ENCODE peak calls at places on chromosomes 6 and 20, in ten cellular contexts. One of them, this sample, is unnamed. For H3K9me3, the result is how much of the 10 kb centered on the place peaks cover.

GRCh38 chr6:169285165-169285564 is 31.5 kb upstream of the THBS2 start:
- ATAC-seq in K562: no peak
- ATAC-seq in body of pancreas: no peak
- ATAC-seq in gastrocnemius medialis: no peak
- ATAC-seq in HepG2: peak
- ATAC-seq in HCT116: no peak
- ATAC-seq in upper lobe of left lung: no peak
- ATAC-seq in heart left ventricle: no peak
- ATAC-seq in right lobe of liver: no peak
- ATAC-seq in A549: no peak
- ATAC-seq in this sample: no peak

GRCh38 chr20:21133917-21134622 is 8.2 kb downstream of the KIZ start:
- ATAC-seq in upper lobe of left lung: no peak
- ATAC-seq in HCT116: no peak
- ATAC-seq in HepG2: no peak
- ATAC-seq in right lobe of liver: no peak
- ATAC-seq in gastrocnemius medialis: no peak
- ATAC-seq in heart left ventricle: no peak
- ATAC-seq in A549: no peak
- ATAC-seq in body of pancreas: no peak
- ATAC-seq in K562: no peak
- ATAC-seq in this sample: no peak

GRCh38 chr6:105869835-105870506 is 216.2 kb upstream of the PRDM1 start:
- ATAC-seq in body of pancreas: no peak
- ATAC-seq in heart left ventricle: no peak
- ATAC-seq in A549: no peak
- ATAC-seq in HCT116: no peak
- ATAC-seq in HepG2: no peak
- ATAC-seq in right lobe of liver: no peak
- ATAC-seq in upper lobe of left lung: no peak
- ATAC-seq in gastrocnemius medialis: no peak
- ATAC-seq in K562: no peak
- ATAC-seq in this sample: no peak

GRCh38 chr6:152329640-152330202 is 307.4 kb downstream of the SYNE1 start:
- ATAC-seq in right lobe of liver: no peak
- ATAC-seq in HCT116: no peak
- ATAC-seq in upper lobe of left lung: no peak
- ATAC-seq in K562: peak
- ATAC-seq in HepG2: no peak
- ATAC-seq in heart left ventricle: peak
- ATAC-seq in body of pancreas: no peak
- ATAC-seq in A549: peak
- ATAC-seq in gastrocnemius medialis: no peak
- ATAC-seq in this sample: no peak

GRCh38 chr20:41136336-41136694 is 1.0 kb upstream of the PLCG1 start:
- ATAC-seq in body of pancreas: peak
- ATAC-seq in upper lobe of left lung: no peak
- ATAC-seq in heart left ventricle: peak
- ATAC-seq in HCT116: no peak
- ATAC-seq in K562: no peak
- ATAC-seq in A549: peak
- ATAC-seq in gastrocnemius medialis: peak
- ATAC-seq in HepG2: peak
- ATAC-seq in right lobe of liver: no peak
- ATAC-seq in this sample: peak

GRCh38 chr6:19551611-19552010 is 285.6 kb upstream of the ID4 start:
- ATAC-seq in A549: no peak
- ATAC-seq in K562: no peak
- ATAC-seq in gastrocnemius medialis: no peak
- ATAC-seq in right lobe of liver: no peak
- ATAC-seq in HCT116: no peak
- ATAC-seq in upper lobe of left lung: no peak
- ATAC-seq in heart left ventricle: no peak
- ATAC-seq in body of pancreas: no peak
- ATAC-seq in HepG2: no peak
- ATAC-seq in this sample: no peak

GRCh38 chr6:148635070-148635743 is 111.6 kb upstream of the UST start:
- ATAC-seq in right lobe of liver: no peak
- ATAC-seq in heart left ventricle: no peak
- ATAC-seq in gastrocnemius medialis: peak
- ATAC-seq in body of pancreas: no peak
- ATAC-seq in HCT116: no peak
- ATAC-seq in K562: no peak
- ATAC-seq in A549: no peak
- ATAC-seq in upper lobe of left lung: no peak
- ATAC-seq in HepG2: no peak
- ATAC-seq in this sample: no peak

GRCh38 chr20:33653900-33654596 is 8.1 kb upstream of the C20orf144 start:
- ATAC-seq in heart left ventricle: peak
- ATAC-seq in body of pancreas: peak
- ATAC-seq in right lobe of liver: peak
- ATAC-seq in HCT116: peak
- ATAC-seq in gastrocnemius medialis: no peak
- ATAC-seq in K562: no peak
- ATAC-seq in A549: no peak
- ATAC-seq in upper lobe of left lung: peak
- ATAC-seq in HepG2: no peak
- ATAC-seq in this sample: no peak

GRCh38 chr6:24425091-24425490 is 22.4 kb downstream of the MRS2 start:
- ATAC-seq in right lobe of liver: no peak
- ATAC-seq in heart left ventricle: no peak
- ATAC-seq in HCT116: no peak
- ATAC-seq in gastrocnemius medialis: no peak
- ATAC-seq in upper lobe of left lung: no peak
- ATAC-seq in body of pancreas: no peak
- ATAC-seq in A549: no peak
- ATAC-seq in HepG2: no peak
- ATAC-seq in K562: no peak
- ATAC-seq in this sample: no peak

GRCh38 chr20:36499723-36500501 is 41.4 kb upstream of the MYL9 start:
- ATAC-seq in gastrocnemius medialis: no peak
- ATAC-seq in K562: no peak
- ATAC-seq in HCT116: no peak
- ATAC-seq in A549: no peak
- ATAC-seq in upper lobe of left lung: no peak
- ATAC-seq in heart left ventricle: no peak
- ATAC-seq in HepG2: no peak
- ATAC-seq in right lobe of liver: no peak
- ATAC-seq in body of pancreas: no peak
- ATAC-seq in this sample: no peak

GRCh38 chr6:161804804-161805203 is 530.9 kb upstream of the AGPAT4 start:
- ATAC-seq in body of pancreas: no peak
- ATAC-seq in HepG2: no peak
- ATAC-seq in upper lobe of left lung: no peak
- ATAC-seq in right lobe of liver: no peak
- ATAC-seq in A549: no peak
- ATAC-seq in HCT116: no peak
- ATAC-seq in K562: no peak
- ATAC-seq in gastrocnemius medialis: no peak
- ATAC-seq in heart left ventricle: peak
- ATAC-seq in this sample: no peak

GRCh38 chr6:147667082-147667481 is 158.6 kb downstream of the SAMD5 start:
- ATAC-seq in HepG2: no peak
- ATAC-seq in A549: no peak
- ATAC-seq in HCT116: no peak
- ATAC-seq in right lobe of liver: no peak
- ATAC-seq in upper lobe of left lung: no peak
- ATAC-seq in gastrocnemius medialis: no peak
- ATAC-seq in body of pancreas: no peak
- ATAC-seq in K562: no peak
- ATAC-seq in heart left ventricle: no peak
- ATAC-seq in this sample: no peak

GRCh38 chr6:158938220-158938619 is 61.8 kb downstream of the RSPH3 start:
- ATAC-seq in upper lobe of left lung: no peak
- ATAC-seq in HCT116: peak
- ATAC-seq in A549: peak
- ATAC-seq in HepG2: peak
- ATAC-seq in gastrocnemius medialis: no peak
- ATAC-seq in right lobe of liver: no peak
- ATAC-seq in heart left ventricle: no peak
- ATAC-seq in K562: peak
- ATAC-seq in body of pancreas: no peak
- ATAC-seq in this sample: no peak

GRCh38 chr6:137316626-137317025 is 97.4 kb upstream of the IFNGR1 start:
- ATAC-seq in K562: no peak
- ATAC-seq in HepG2: no peak
- ATAC-seq in right lobe of liver: no peak
- ATAC-seq in HCT116: no peak
- ATAC-seq in A549: no peak
- ATAC-seq in upper lobe of left lung: no peak
- ATAC-seq in gastrocnemius medialis: no peak
- ATAC-seq in body of pancreas: no peak
- ATAC-seq in heart left ventricle: no peak
- ATAC-seq in this sample: no peak

GRCh38 chr6:22432060-22432459 is 135.2 kb upstream of the PRL start:
- ATAC-seq in HCT116: no peak
- ATAC-seq in upper lobe of left lung: no peak
- ATAC-seq in gastrocnemius medialis: no peak
- ATAC-seq in body of pancreas: no peak
- ATAC-seq in HepG2: no peak
- ATAC-seq in A549: no peak
- ATAC-seq in right lobe of liver: no peak
- ATAC-seq in K562: no peak
- ATAC-seq in heart left ventricle: no peak
- ATAC-seq in this sample: no peak

GRCh38 chr6:168232046-168232445 is 87.5 kb downstream of the DACT2 start:
- ATAC-seq in A549: no peak
- ATAC-seq in body of pancreas: no peak
- ATAC-seq in HepG2: peak
- ATAC-seq in K562: no peak
- ATAC-seq in gastrocnemius medialis: no peak
- ATAC-seq in heart left ventricle: no peak
- ATAC-seq in upper lobe of left lung: no peak
- ATAC-seq in HCT116: no peak
- ATAC-seq in right lobe of liver: peak
- ATAC-seq in this sample: no peak

GRCh38 chr6:54993948-54994347 is 147.4 kb downstream of the FAM83B start:
- ATAC-seq in upper lobe of left lung: no peak
- ATAC-seq in A549: no peak
- ATAC-seq in right lobe of liver: no peak
- ATAC-seq in gastrocnemius medialis: no peak
- ATAC-seq in HepG2: no peak
- ATAC-seq in heart left ventricle: no peak
- ATAC-seq in body of pancreas: no peak
- ATAC-seq in HCT116: no peak
- ATAC-seq in K562: no peak
- ATAC-seq in this sample: no peak

DNA sequence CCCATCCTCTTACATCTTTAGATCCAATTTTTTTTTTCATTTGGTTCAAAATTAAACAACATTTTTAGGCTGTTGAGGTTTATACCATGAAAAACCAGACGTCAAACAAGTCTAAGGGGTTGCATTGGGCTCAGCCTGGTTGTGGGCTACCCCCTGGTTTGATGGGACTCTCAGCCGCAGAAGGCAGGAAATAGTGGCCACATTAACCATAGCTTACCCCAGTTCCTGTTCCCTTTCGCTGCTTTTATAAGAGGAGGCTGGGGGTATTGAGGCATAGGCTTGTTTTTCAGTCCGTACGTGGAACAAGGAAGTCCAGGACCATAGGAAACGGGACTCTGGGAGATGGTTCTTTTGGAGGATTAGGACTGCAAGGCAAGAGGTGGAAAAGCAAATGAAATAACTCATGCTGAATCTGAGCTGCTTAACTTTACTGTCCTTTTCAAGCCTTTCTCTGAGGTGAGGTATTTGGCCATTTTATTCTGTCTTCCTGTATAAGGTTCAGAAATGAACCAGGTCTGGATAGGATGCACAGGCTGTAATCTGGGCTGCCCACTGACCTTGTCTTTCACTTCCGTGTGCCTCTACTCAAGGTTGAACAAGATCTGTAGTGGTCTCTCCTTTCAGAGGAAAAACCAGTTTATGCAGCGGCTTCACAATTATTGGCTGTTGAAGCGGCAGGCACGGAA is 7.7 kb downstream of the BRPF3 start:
- ATAC-seq in upper lobe of left lung: no peak
- ATAC-seq in heart left ventricle: no peak
- ATAC-seq in HepG2: no peak
- ATAC-seq in HCT116: no peak
- ATAC-seq in gastrocnemius medialis: no peak
- ATAC-seq in A549: no peak
- ATAC-seq in right lobe of liver: no peak
- ATAC-seq in K562: no peak
- ATAC-seq in body of pancreas: no peak
- ATAC-seq in this sample: no peak
- H3K9me3 ChIP-seq in upper lobe of left lung: under half
- H3K9me3 ChIP-seq in heart left ventricle: under half
- H3K9me3 ChIP-seq in HepG2: under half
- H3K9me3 ChIP-seq in HCT116: under half
- H3K9me3 ChIP-seq in gastrocnemius medialis: under half
- H3K9me3 ChIP-seq in A549: under half
- H3K9me3 ChIP-seq in right lobe of liver: under half
- H3K9me3 ChIP-seq in K562: under half
- H3K9me3 ChIP-seq in body of pancreas: under half
- H3K9me3 ChIP-seq in this sample: under half

GRCh38 chr6:41934278-41935189 is 7.1 kb downstream of the CCND3 start:
- ATAC-seq in gastrocnemius medialis: peak
- ATAC-seq in body of pancreas: no peak
- ATAC-seq in right lobe of liver: no peak
- ATAC-seq in K562: no peak
- ATAC-seq in A549: no peak
- ATAC-seq in upper lobe of left lung: no peak
- ATAC-seq in HepG2: no peak
- ATAC-seq in heart left ventricle: no peak
- ATAC-seq in HCT116: no peak
- ATAC-seq in this sample: no peak
- TF ChIP-seq POLR2A in gastrocnemius medialis: no peak
- TF ChIP-seq POLR2A in body of pancreas: no peak
- TF ChIP-seq POLR2A in right lobe of liver: no peak
- TF ChIP-seq POLR2A in K562: peak
- TF ChIP-seq POLR2A in A549: no peak
- TF ChIP-seq POLR2A in upper lobe of left lung: no peak
- TF ChIP-seq POLR2A in HepG2: no peak
- TF ChIP-seq POLR2A in heart left ventricle: no peak
- TF ChIP-seq POLR2A in HCT116: no peak
- TF ChIP-seq POLR2A in this sample: no peak

GRCh38 chr6:71558974-71559373 is 270.4 kb downstream of the OGFRL1 start:
- ATAC-seq in heart left ventricle: no peak
- ATAC-seq in HepG2: no peak
- ATAC-seq in gastrocnemius medialis: no peak
- ATAC-seq in upper lobe of left lung: no peak
- ATAC-seq in body of pancreas: no peak
- ATAC-seq in right lobe of liver: no peak
- ATAC-seq in HCT116: no peak
- ATAC-seq in K562: no peak
- ATAC-seq in A549: no peak
- ATAC-seq in this sample: no peak
- H3K9me3 ChIP-seq in heart left ventricle: under half
- H3K9me3 ChIP-seq in HepG2: half or more
- H3K9me3 ChIP-seq in gastrocnemius medialis: under half
- H3K9me3 ChIP-seq in upper lobe of left lung: under half
- H3K9me3 ChIP-seq in body of pancreas: under half
- H3K9me3 ChIP-seq in right lobe of liver: under half
- H3K9me3 ChIP-seq in HCT116: under half
- H3K9me3 ChIP-seq in K562: under half
- H3K9me3 ChIP-seq in A549: under half
- H3K9me3 ChIP-seq in this sample: under half

DNA sequence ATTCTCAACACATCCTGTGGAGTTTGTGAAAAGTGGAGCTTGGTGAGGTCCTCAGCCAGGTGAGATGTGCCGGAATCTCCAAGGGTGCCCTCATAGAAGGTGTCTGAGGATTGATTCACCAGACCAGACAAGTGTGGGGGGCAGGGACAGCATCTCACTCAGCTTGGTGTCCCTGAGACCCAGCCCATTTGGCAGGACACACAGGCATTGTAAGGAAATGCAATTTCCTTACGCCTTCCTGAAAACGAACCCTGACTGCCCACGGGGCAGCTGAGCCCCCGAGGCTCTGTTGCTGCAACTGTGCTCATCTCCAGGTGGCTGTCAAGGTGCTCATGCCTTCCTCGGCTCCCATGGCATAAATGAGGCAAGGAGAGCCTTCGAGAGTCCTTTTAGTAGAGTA is 33.4 kb downstream of the FOXC1 start:
- ATAC-seq in HepG2: no peak
- ATAC-seq in A549: no peak
- ATAC-seq in upper lobe of left lung: no peak
- ATAC-seq in heart left ventricle: no peak
- ATAC-seq in body of pancreas: no peak
- ATAC-seq in right lobe of liver: no peak
- ATAC-seq in HCT116: no peak
- ATAC-seq in gastrocnemius medialis: no peak
- ATAC-seq in K562: no peak
- ATAC-seq in this sample: no peak
- TF ChIP-seq POLR2A in HepG2: no peak
- TF ChIP-seq POLR2A in A549: no peak
- TF ChIP-seq POLR2A in upper lobe of left lung: no peak
- TF ChIP-seq POLR2A in heart left ventricle: no peak
- TF ChIP-seq POLR2A in body of pancreas: no peak
- TF ChIP-seq POLR2A in right lobe of liver: no peak
- TF ChIP-seq POLR2A in HCT116: no peak
- TF ChIP-seq POLR2A in gastrocnemius medialis: no peak
- TF ChIP-seq POLR2A in K562: no peak
- TF ChIP-seq POLR2A in this sample: no peak

This sample was measured in gastroesophageal sphincter.